ENCODE peak calls at places on chromosome 7, in five cellular contexts. S is Right ventricle myocardium inferior; Z is hippocampal formation; R is effector CD4-positive, alpha-beta T cell; E is astrocyte of the spinal cord. P is an unnamed sample.

GRCh38 chr7:151796871-151797270 is 80.0 kb downstream of the PRKAG2 start:
- DNase-seq in S (no peak), Z (no peak), R (no peak), E (no peak), P (no peak)

GRCh38 chr7:37690206-37690605 is 6.6 kb downstream of the GPR141 start:
- DNase-seq in S (no peak), Z (no peak), R (no peak), E (no peak), P (no peak)

GRCh38 chr7:29331163-29331562 is 136.6 kb downstream of the CHN2 start:
- DNase-seq in S (no peak), Z (no peak), R (no peak), E (no peak), P (no peak)

GRCh38 chr7:3028071-3028766 is 15.4 kb downstream of the CARD11 start:
- DNase-seq in S (no peak), Z (peak), R (no peak), E (peak), P (peak)

GRCh38 chr7:3730271-3730670 is 429.2 kb downstream of the SDK1 start:
- DNase-seq in S (no peak), Z (peak), R (no peak), E (peak), P (peak)

GRCh38 chr7:11751315-11751714 is 80.7 kb downstream of the THSD7A start:
- DNase-seq in S (no peak), Z (no peak), R (no peak), E (no peak), P (no peak)

GRCh38 chr7:107725138-107725740 is 18.7 kb upstream of the CBLL1 start:
- DNase-seq in S (no peak), Z (no peak), R (peak), E (peak), P (peak)

GRCh38 chr7:80147543-80148376 is 13.1 kb downstream of the GNAI1 start:
- DNase-seq in S (no peak), Z (no peak), R (no peak), E (peak), P (peak)

GRCh38 chr7:100887186-100887954 is 2.1 kb downstream of the UFSP1 start:
- DNase-seq in S (peak), Z (no peak), R (peak), E (no peak), P (peak)

GRCh38 chr7:42189535-42189934 is 47.5 kb downstream of the GLI3 start:
- DNase-seq in S (no peak), Z (no peak), R (no peak), E (peak), P (no peak)

GRCh38 chr7:149598721-149599308 is 101.2 kb upstream of the ZNF746 start:
- DNase-seq in S (no peak), Z (no peak), R (no peak), E (peak), P (peak)

GRCh38 chr7:73556208-73557107 is 1.0 kb downstream of the BCL7B start:
- DNase-seq in S (no peak), Z (no peak), R (no peak), E (no peak), P (no peak)

GRCh38 chr7:143296686-143297085 is 8.5 kb downstream of the CASP2 start:
- DNase-seq in S (no peak), Z (no peak), R (no peak), E (no peak), P (no peak)

GRCh38 chr7:77866791-77867190 is 68.2 kb downstream of the PHTF2 start:
- DNase-seq in S (no peak), Z (no peak), R (no peak), E (peak), P (no peak)

GRCh38 chr7:130821864-130822263 is 87.9 kb upstream of the KLF14 start:
- DNase-seq in S (no peak), Z (no peak), R (no peak), E (no peak), P (no peak)

GRCh38 chr7:30166155-30166840 is 31.5 kb downstream of the MTURN start:
- DNase-seq in S (no peak), Z (no peak), R (no peak), E (no peak), P (no peak)

GRCh38 chr7:9718071-9718470 is 1255.6 kb upstream of the PHF14 start:
- DNase-seq in S (no peak), Z (no peak), R (no peak), E (peak), P (peak)

GRCh38 chr7:42414961-42415505 is 178.0 kb upstream of the GLI3 start:
- DNase-seq in S (no peak), Z (no peak), R (no peak), E (peak), P (no peak)